ENCODE peak calls at places on chromosomes 11 and 22, in four cellular contexts. J is GM12891, O is K562, N is GM12878. C is an unnamed sample.

GRCh38 chr22:39254789-39255298 is 10.1 kb upstream of the PDGFB start:
- DNase-seq in J (peak), O (peak), N (peak), C (no peak)

GRCh38 chr11:17897495-17897894 is 115.4 kb downstream of the SERGEF start:
- DNase-seq in J (no peak), O (no peak), N (no peak), C (no peak)

GRCh38 chr11:110710520-110711381 is 1.5 kb downstream of the ARHGAP20 start:
- DNase-seq in J (peak), O (no peak), N (no peak), C (no peak)

GRCh38 chr11:17468094-17468493 is 8.6 kb downstream of the ABCC8 start:
- DNase-seq in J (no peak), O (no peak), N (no peak), C (no peak)

GRCh38 chr22:28006271-28006670 is 87.2 kb upstream of the PITPNB start:
- DNase-seq in J (no peak), O (no peak), N (no peak), C (no peak)

GRCh38 chr11:59186130-59186594 is 14.2 kb downstream of the DTX4 start:
- DNase-seq in J (peak), O (peak), N (no peak), C (no peak)

GRCh38 chr11:18457435-18457834 is 1.8 kb downstream of the LDHAL6A start:
- DNase-seq in J (no peak), O (peak), N (no peak), C (no peak)

GRCh38 chr22:42625416-42625815 is 10.7 kb upstream of the POLDIP3 start:
- DNase-seq in J (no peak), O (no peak), N (no peak), C (no peak)

GRCh38 chr11:91691872-91692271 is 532.7 kb upstream of the FAT3 start:
- DNase-seq in J (no peak), O (no peak), N (no peak), C (no peak)

GRCh38 chr11:62645660-62645933 is 816 bp downstream of the GANAB start:
- DNase-seq in J (no peak), O (no peak), N (no peak), C (no peak)

GRCh38 chr11:108494182-108494581 is 4.0 kb downstream of the POGLUT3 start:
- DNase-seq in J (no peak), O (peak), N (no peak), C (no peak)

GRCh38 chr11:94140154-94140655 is 11.6 kb downstream of the PANX1 start:
- DNase-seq in J (no peak), O (no peak), N (no peak), C (no peak)

DNA sequence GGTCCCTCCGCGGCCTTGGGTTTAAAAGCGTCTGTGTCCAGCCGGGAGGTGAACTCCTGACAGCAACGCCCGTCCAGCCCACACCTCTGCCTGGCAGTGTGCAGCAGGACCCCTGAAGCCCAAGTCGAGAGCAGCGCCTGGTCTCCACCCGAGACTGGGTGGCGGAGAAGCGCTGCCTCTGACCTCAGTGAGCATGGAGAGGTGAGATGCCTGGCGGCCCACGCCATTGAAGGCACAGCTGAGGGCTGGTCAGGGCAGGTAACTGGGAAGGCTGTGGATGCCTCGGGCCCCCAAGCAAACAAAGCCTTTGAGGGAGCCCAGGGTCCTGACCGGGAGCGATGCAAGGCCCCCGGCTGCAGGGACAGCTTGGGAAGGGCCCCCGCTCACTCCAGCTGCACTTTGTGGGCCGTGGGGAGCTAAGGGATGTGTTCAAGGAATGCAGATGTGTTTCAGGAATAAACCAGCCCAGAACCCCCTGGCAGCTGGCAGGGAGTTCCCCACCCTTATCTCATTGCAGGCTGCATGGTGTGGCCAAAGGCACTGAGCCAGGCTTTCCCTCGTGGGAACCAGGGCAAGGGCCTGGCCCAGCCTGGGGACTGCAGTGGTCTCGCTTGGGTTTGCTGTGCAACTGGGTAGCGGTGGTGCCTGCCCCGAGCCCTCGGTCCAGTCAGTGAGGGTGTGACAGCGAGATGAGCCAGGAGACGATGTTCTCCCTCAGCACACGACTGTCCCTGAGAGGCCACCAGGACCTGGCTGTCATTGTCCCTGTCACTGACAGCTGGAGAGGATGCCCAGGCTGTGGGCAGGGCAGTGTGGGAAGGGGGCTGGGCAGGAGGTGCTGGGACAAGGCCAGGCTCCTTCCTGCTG is 92.5 kb downstream of the WNT7B start:
- DNase-seq in J (no peak), O (no peak), N (no peak), C (no peak)
- TF ChIP-seq SPI1 in J (no peak), O (no peak), N (no peak), C (no peak)

GRCh38 chr22:36386351-36386899 is 1.3 kb downstream of the MYH9 start:
- DNase-seq in J (no peak), O (peak), N (peak), C (peak)
- TF ChIP-seq SPI1 in J (no peak), O (no peak), N (no peak), C (no peak)

GRCh38 chr11:71914127-71914526 is 14.3 kb downstream of the XNDC1N start:
- DNase-seq in J (no peak), O (no peak), N (no peak), C (no peak)
- TF ChIP-seq SPI1 in J (no peak), O (no peak), N (no peak), C (no peak)

DNA sequence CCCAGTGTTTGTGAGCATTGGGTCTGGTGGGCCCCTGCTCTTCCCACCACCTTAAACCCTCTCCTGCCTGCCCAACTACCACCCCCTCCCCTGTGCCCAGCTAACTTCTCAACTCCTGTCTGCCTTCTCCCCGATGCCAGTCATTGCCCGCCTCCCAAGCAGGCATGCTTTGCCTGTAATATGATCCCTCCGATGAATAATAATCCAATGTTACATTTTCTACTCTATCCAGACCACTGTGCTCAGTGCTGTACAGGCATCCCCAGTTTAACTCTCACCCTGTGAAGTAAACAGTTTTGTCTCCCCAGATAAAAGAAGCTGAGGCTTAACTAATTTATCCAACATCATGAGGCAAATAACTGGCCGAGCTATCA is 35.5 kb upstream of the OLFML1 start:
- DNase-seq in J (no peak), O (no peak), N (no peak), C (no peak)
- TF ChIP-seq SPI1 in J (no peak), O (no peak), N (no peak), C (no peak)

GRCh38 chr22:35450824-35451541 is 51.0 kb downstream of the MCM5 start:
- DNase-seq in J (no peak), O (no peak), N (no peak), C (no peak)

GRCh38 chr22:35449829-35450689 is 50.1 kb downstream of the MCM5 start:
- DNase-seq in J (no peak), O (no peak), N (no peak), C (no peak)

GRCh38 chr22:35446365-35446764 is 46.4 kb downstream of the MCM5 start:
- DNase-seq in J (no peak), O (no peak), N (no peak), C (no peak)

GRCh38 chr22:35445933-35446332 is 46.0 kb downstream of the MCM5 start:
- DNase-seq in J (no peak), O (no peak), N (no peak), C (no peak)

DNA sequence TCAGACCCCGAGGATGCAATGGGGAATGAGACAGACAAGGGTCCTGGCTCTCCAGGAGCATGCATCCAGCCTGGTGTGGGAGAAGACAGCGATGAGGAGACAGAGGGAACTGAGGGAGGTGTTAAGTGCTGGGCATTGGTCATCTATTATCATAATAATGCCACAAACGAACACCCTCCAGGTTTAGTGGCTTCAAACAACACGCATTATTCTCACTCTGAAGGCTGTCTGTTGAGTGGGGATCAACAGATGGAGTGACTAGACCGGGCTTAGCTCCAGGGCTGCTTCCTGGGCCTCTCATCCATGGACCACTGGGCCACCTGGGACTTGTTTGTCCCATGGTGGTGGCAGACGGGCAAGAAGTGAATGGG is 48.6 kb downstream of the MCM5 start:
- DNase-seq in J (no peak), O (no peak), N (no peak), C (no peak)
- TF ChIP-seq SPI1 in J (no peak), O (no peak), N (no peak), C (no peak)

DNA sequence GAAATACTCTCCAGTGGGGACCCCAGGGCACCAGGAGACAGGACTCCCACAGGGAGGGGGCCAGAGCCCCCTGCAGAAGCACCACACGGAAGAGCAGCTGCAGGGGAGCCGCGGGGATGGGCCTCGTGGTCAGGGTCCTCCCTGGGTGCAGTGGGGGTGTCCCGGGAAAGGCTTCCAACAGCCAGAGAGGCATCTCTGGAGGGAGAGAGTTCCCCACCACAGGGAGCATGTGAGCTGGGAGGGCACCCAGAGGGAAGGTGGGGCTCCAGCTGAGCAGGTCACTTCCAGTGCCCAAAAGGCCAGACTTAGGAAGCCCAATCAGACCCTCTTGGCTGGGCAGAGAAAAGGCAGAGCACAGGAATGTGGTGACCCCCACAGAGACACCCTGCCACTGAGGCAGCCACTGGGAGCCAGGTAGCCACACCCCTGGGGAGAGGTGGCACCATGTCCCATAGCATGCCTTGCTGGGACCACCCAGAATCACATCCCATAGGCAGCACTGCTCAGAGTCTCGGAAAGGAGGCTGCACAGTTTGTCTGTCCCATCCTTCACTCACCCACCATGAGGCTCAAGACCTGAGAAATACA is 49.9 kb upstream of the LMO1 start:
- DNase-seq in J (no peak), O (no peak), N (no peak), C (no peak)
- TF ChIP-seq SPI1 in J (no peak), O (no peak), N (no peak), C (no peak)

GRCh38 chr11:64519541-64519940 is 71.5 kb upstream of the SLC22A12 start:
- DNase-seq in J (no peak), O (no peak), N (no peak), C (no peak)

GRCh38 chr11:64516226-64516625 is 74.8 kb upstream of the SLC22A12 start:
- DNase-seq in J (no peak), O (peak), N (no peak), C (peak)

GRCh38 chr11:64522036-64522435 is 69.0 kb upstream of the SLC22A12 start:
- DNase-seq in J (no peak), O (no peak), N (no peak), C (no peak)

GRCh38 chr11:64520013-64520412 is 71.0 kb upstream of the SLC22A12 start:
- DNase-seq in J (no peak), O (no peak), N (no peak), C (no peak)

DNA sequence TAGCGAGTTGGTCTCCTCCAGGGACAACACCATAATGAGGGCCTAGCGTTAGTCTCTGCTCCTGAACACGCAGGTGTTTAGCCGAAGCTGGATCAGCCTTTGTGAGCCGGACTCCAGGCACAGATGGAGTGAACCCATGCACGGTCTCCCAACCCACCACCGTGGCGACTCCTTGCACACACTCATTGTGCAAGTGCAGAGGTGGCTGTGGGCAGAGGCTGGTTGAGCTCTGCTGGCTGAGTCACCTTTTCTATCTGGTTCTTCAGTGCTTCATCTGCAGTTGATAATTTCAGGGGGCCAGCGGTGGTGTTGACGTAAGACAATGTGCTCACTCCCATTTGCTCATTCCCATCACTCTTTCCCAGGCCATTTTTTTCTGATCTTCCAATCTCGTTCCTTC is 72.1 kb upstream of the SLC22A12 start:
- DNase-seq in J (no peak), O (no peak), N (no peak), C (no peak)
- TF ChIP-seq SPI1 in J (no peak), O (no peak), N (no peak), C (no peak)

C was measured in HL-60.